ENCODE peak calls at places on chromosomes 12 and 14, in seven cellular contexts. J is mesothelial cell of epicardium, T is WTC11, A is endothelial cell, Y is A673, Q is omental fat pad, R is Peyer's patch. D is an unnamed sample.

GRCh38 chr14:74474376-74474775 is 18.7 kb downstream of the NPC2 start:
- DNase-seq in J (no peak), T (no peak), A (no peak), Y (no peak), Q (no peak), R (no peak), D (no peak)

GRCh38 chr12:46402451-46402850 is 29.9 kb upstream of the SLC38A2 start:
- DNase-seq in J (no peak), T (no peak), A (no peak), Y (no peak), Q (no peak), R (no peak), D (no peak)

GRCh38 chr12:7019043-7019569 is 830 bp upstream of the LPCAT3 start:
- DNase-seq in J (no peak), T (no peak), A (no peak), Y (peak; percentile 15), Q (no peak), R (no peak), D (no peak)

GRCh38 chr14:21106506-21107359 is 5.9 kb downstream of the TMEM253 start:
- DNase-seq in J (no peak), T (peak; percentile 85), A (peak; percentile 83), Y (peak; percentile 87), Q (peak; percentile 54), R (peak; percentile 85), D (no peak)

GRCh38 chr12:107847830-107848229 is 73.3 kb downstream of the ASCL4 start:
- DNase-seq in J (no peak), T (no peak), A (peak; percentile 15), Y (no peak), Q (no peak), R (no peak), D (no peak)

GRCh38 chr12:55472297-55472696 is 2.4 kb upstream of the OR6C70 start:
- DNase-seq in J (no peak), T (no peak), A (no peak), Y (no peak), Q (no peak), R (no peak), D (no peak)

GRCh38 chr12:40144023-40144422 is 38.1 kb upstream of the SLC2A13 start:
- DNase-seq in J (no peak), T (no peak), A (no peak), Y (no peak), Q (no peak), R (no peak), D (no peak)

GRCh38 chr12:93378373-93379310 is 917 bp downstream of the NUDT4 start:
- DNase-seq in J (no peak), T (peak; percentile 27), A (peak; percentile 54), Y (peak; percentile 70), Q (no peak), R (peak; percentile 66), D (no peak)

GRCh38 chr12:128810182-128811127 is 13.3 kb downstream of the SLC15A4 start:
- DNase-seq in J (no peak), T (no peak), A (no peak), Y (peak; percentile 38), Q (no peak), R (no peak), D (no peak)

GRCh38 chr14:88986146-88986841 is 161.8 kb downstream of the TTC8 start:
- DNase-seq in J (peak; percentile 38), T (no peak), A (no peak), Y (no peak), Q (no peak), R (no peak), D (no peak)

GRCh38 chr12:26869908-26870459 is 37.0 kb upstream of the ITPR2 start:
- DNase-seq in J (no peak), T (no peak), A (no peak), Y (no peak), Q (no peak), R (no peak), D (no peak)

GRCh38 chr12:43370299-43370698 is 181.7 kb downstream of the ADAMTS20 start:
- DNase-seq in J (no peak), T (no peak), A (no peak), Y (peak; percentile 3), Q (no peak), R (no peak), D (no peak)

GRCh38 chr14:75252254-75252837 is 26.3 kb upstream of the FOS start:
- DNase-seq in J (no peak), T (no peak), A (no peak), Y (no peak), Q (no peak), R (peak; percentile 74), D (no peak)

GRCh38 chr14:83483063-83483462 is 1949.4 kb upstream of the SEL1L start:
- DNase-seq in J (no peak), T (no peak), A (no peak), Y (no peak), Q (no peak), R (no peak), D (no peak)

GRCh38 chr14:26851793-26852192 is 254.0 kb upstream of the NOVA1 start:
- DNase-seq in J (no peak), T (no peak), A (no peak), Y (no peak), Q (no peak), R (no peak), D (no peak)

GRCh38 chr12:109589691-109590245 is 16.2 kb downstream of the MVK start:
- DNase-seq in J (no peak), T (no peak), A (no peak), Y (no peak), Q (no peak), R (no peak), D (no peak)

GRCh38 chr14:103961928-103962578 is 19.7 kb upstream of the RD3L start:
- DNase-seq in J (no peak), T (no peak), A (no peak), Y (no peak), Q (no peak), R (no peak), D (no peak)

GRCh38 chr12:82479511-82479910 is 121.2 kb downstream of the METTL25 start:
- DNase-seq in J (no peak), T (no peak), A (no peak), Y (peak; percentile 10), Q (no peak), R (no peak), D (no peak)

GRCh38 chr14:90722590-90722989 is 93.6 kb downstream of the TTC7B start:
- DNase-seq in J (no peak), T (no peak), A (no peak), Y (no peak), Q (no peak), R (no peak), D (peak; percentile 25)

GRCh38 chr14:31855262-31855661 is 221.8 kb upstream of the ARHGAP5 start:
- DNase-seq in J (no peak), T (no peak), A (no peak), Y (no peak), Q (no peak), R (no peak), D (no peak)

DNA sequence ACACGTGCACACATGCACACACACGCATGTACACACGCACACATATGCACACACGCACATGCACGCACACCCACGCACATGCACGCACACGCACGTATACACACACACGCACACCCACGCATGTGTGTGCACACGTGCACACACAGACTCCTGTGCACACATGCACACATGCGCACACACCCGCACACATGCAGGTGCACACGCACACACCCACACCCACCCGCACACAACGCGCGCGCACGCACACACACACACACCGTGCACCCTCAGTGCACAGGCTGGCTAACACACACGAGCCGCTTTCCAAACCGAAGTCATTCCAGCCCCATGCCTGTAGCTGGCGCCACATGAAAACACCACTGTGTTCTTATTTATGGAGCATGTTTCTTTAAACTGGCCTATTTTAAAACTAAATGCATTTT is 45.3 kb downstream of the GALNT9 start:
- DNase-seq in J (no peak), T (no peak), A (no peak), Y (peak; percentile 45), Q (no peak), R (no peak), D (no peak)
- TF ChIP-seq CTCF in J (no peak), T (no peak), A (no peak), Y (peak; percentile 68), Q (no peak), R (no peak), D (peak; percentile 36)

GRCh38 chr12:60144395-60144794 is 548.6 kb downstream of the SLC16A7 start:
- DNase-seq in J (no peak), T (no peak), A (no peak), Y (no peak), Q (no peak), R (no peak), D (no peak)
- TF ChIP-seq CTCF in J (no peak), T (no peak), A (no peak), Y (no peak), Q (no peak), R (no peak), D (no peak)

GRCh38 chr12:49627752-49628360 is 4.5 kb downstream of the PRPF40B start:
- DNase-seq in J (no peak), T (no peak), A (no peak), Y (peak; percentile 43), Q (no peak), R (no peak), D (no peak)

GRCh38 chr12:49623142-49623899 is at the start of gene PRPF40B:
- DNase-seq in J (peak; percentile 85), T (peak; percentile 92), A (peak; percentile 96), Y (peak; percentile 90), Q (peak; percentile 71), R (peak; percentile 91), D (peak; percentile 95)

GRCh38 chr12:49626836-49627235 is 3.5 kb downstream of the PRPF40B start:
- DNase-seq in J (no peak), T (no peak), A (no peak), Y (no peak), Q (no peak), R (no peak), D (no peak)

GRCh38 chr12:49624919-49625577 is 1.7 kb downstream of the PRPF40B start:
- DNase-seq in J (no peak), T (no peak), A (no peak), Y (no peak), Q (no peak), R (no peak), D (no peak)

GRCh38 chr12:49626169-49626835 is 2.9 kb downstream of the PRPF40B start:
- DNase-seq in J (no peak), T (no peak), A (no peak), Y (no peak), Q (no peak), R (no peak), D (no peak)
- TF ChIP-seq CTCF in J (no peak), T (no peak), A (no peak), Y (peak; percentile 24), Q (no peak), R (no peak), D (no peak)

DNA sequence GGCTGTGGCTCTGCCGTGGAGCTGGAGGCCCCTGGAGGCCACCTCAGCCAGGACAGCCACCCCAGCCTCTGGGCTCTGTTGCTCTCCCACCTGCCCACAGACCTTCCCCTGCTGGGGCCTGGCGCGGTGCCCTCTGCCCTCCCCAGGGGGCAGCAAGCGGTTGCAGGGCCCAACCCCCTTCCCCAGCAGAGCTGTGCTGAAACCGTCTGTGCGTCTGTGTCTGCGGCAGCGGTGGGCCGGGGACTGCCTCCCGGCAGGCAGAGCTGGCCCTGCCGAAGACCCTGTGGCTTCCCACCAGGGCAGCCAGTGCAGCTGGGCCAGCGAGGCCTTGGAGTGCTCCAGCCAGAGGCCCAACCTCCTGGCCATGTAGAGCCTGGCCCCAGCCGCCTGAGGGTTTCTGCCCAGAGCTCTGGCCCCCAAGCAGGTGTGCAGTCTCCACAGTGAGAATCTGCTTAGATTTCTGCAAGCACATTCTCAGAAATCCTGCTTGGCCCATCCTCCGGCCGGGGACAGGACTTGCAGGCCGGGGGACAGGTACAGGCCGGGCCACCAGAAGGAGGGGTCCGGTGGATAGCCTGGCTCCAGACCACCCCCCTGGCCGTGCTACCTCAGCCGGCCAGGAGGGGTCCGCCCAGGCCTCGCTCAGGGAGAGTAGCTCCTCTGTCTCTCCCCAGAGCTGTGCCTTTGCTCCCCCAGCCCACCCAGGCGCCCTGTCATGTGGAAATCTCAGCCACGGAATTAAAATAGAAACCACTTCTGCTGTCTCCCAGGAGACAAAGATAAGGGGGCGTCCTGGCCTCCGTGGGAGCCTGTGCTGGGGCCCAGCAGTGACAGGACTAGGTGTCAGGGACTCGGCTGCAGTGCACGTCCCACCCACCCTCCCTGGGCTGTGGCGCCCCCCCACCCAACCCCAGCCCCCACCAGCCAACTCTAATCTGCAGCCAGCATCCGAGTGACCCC is 3.5 kb upstream of the CRIP2 start:
- DNase-seq in J (no peak), T (peak; percentile 65), A (peak; percentile 49), Y (peak; percentile 59), Q (no peak), R (no peak), D (no peak)
- TF ChIP-seq CTCF in J (peak; percentile 34), T (no peak), A (peak; percentile 55), Y (peak; percentile 27), Q (no peak), R (no peak), D (peak; percentile 19)